ENCODE peak calls at places on chromosome 18, in seven cellular contexts. U is H9, P is mammary epithelial cell, V is upper lobe of right lung, N is ovary, I is fibroblast of villous mesenchyme, Z is nephron progenitor cell. X is an unnamed sample.

GRCh38 chr18:71799016-71799673 is 745.0 kb downstream of the CBLN2 start:
- DNase-seq in U (no peak), P (no peak), V (no peak), N (no peak), I (peak; percentile 10), Z (no peak), X (no peak)

GRCh38 chr18:24051256-24051947 is 36.8 kb downstream of the TTC39C start:
- DNase-seq in U (no peak), P (peak; percentile 40), V (no peak), N (no peak), I (peak; percentile 79), Z (no peak), X (no peak)

GRCh38 chr18:76821356-76821874 is 942 bp upstream of the ZNF236 start:
- DNase-seq in U (no peak), P (no peak), V (no peak), N (no peak), I (no peak), Z (no peak), X (peak; percentile 34)

GRCh38 chr18:36775396-36775795 is 53.4 kb downstream of the TPGS2 start:
- DNase-seq in U (no peak), P (peak; percentile 4), V (no peak), N (no peak), I (no peak), Z (no peak), X (no peak)

GRCh38 chr18:26543368-26543767 is 5.0 kb downstream of the KCTD1 start:
- DNase-seq in U (no peak), P (no peak), V (no peak), N (no peak), I (no peak), Z (no peak), X (no peak)

GRCh38 chr18:42850174-42850766 is 265.2 kb downstream of the RIT2 start:
- DNase-seq in U (no peak), P (no peak), V (no peak), N (no peak), I (no peak), Z (no peak), X (no peak)

GRCh38 chr18:72700961-72701710 is 157.0 kb upstream of the CBLN2 start:
- DNase-seq in U (no peak), P (peak; percentile 14), V (no peak), N (no peak), I (peak; percentile 14), Z (no peak), X (no peak)

GRCh38 chr18:70322928-70323327 is 34.1 kb downstream of the SOCS6 start:
- DNase-seq in U (no peak), P (peak; percentile 26), V (no peak), N (no peak), I (peak; percentile 61), Z (no peak), X (no peak)

GRCh38 chr18:48412339-48412929 is 3.3 kb upstream of the ZBTB7C start:
- DNase-seq in U (peak; percentile 55), P (no peak), V (no peak), N (no peak), I (peak; percentile 26), Z (peak; percentile 44), X (no peak)

GRCh38 chr18:12327510-12328178 is 19.6 kb downstream of the TUBB6 start:
- DNase-seq in U (peak; percentile 93), P (peak; percentile 76), V (peak; percentile 90), N (peak; percentile 76), I (peak; percentile 75), Z (peak; percentile 84), X (peak; percentile 90)

GRCh38 chr18:48847807-48848486 is 102.8 kb downstream of the SMAD7 start:
- DNase-seq in U (no peak), P (no peak), V (no peak), N (no peak), I (no peak), Z (no peak), X (no peak)

GRCh38 chr18:14104906-14105748 is 27.1 kb downstream of the ZNF519 start:
- DNase-seq in U (no peak), P (no peak), V (no peak), N (no peak), I (no peak), Z (no peak), X (no peak)

GRCh38 chr18:37484893-37485834 is 80.4 kb downstream of the CELF4 start:
- DNase-seq in U (peak; percentile 72), P (peak; percentile 29), V (no peak), N (peak; percentile 71), I (no peak), Z (peak; percentile 65), X (no peak)

GRCh38 chr18:46416706-46417638 is 240.0 kb downstream of the LOXHD1 start:
- DNase-seq in U (peak; percentile 51), P (no peak), V (no peak), N (no peak), I (no peak), Z (no peak), X (no peak)

GRCh38 chr18:23934863-23935262 is 79.7 kb upstream of the TTC39C start:
- DNase-seq in U (no peak), P (no peak), V (no peak), N (no peak), I (no peak), Z (no peak), X (no peak)

GRCh38 chr18:10015941-10016819 is 102.4 kb downstream of the VAPA start:
- DNase-seq in U (no peak), P (peak; percentile 54), V (no peak), N (no peak), I (peak; percentile 100), Z (no peak), X (no peak)

GRCh38 chr18:55477537-55478300 is 110.3 kb downstream of the TCF4 start:
- DNase-seq in U (no peak), P (peak; percentile 65), V (no peak), N (no peak), I (peak; percentile 82), Z (no peak), X (no peak)

GRCh38 chr18:67260841-67261240 is 255.7 kb downstream of the DSEL start:
- DNase-seq in U (no peak), P (no peak), V (no peak), N (no peak), I (no peak), Z (no peak), X (no peak)

GRCh38 chr18:25425030-25425429 is 73.1 kb upstream of the ZNF521 start:
- DNase-seq in U (no peak), P (no peak), V (no peak), N (no peak), I (no peak), Z (no peak), X (no peak)

GRCh38 chr18:48607049-48607984 is 68.5 kb downstream of the CTIF start:
- DNase-seq in U (no peak), P (peak; percentile 52), V (no peak), N (peak; percentile 84), I (peak; percentile 86), Z (no peak), X (peak; percentile 89)

GRCh38 chr18:49446481-49446880 is 14.0 kb downstream of the DYM start:
- DNase-seq in U (no peak), P (no peak), V (no peak), N (no peak), I (no peak), Z (no peak), X (no peak)

DNA sequence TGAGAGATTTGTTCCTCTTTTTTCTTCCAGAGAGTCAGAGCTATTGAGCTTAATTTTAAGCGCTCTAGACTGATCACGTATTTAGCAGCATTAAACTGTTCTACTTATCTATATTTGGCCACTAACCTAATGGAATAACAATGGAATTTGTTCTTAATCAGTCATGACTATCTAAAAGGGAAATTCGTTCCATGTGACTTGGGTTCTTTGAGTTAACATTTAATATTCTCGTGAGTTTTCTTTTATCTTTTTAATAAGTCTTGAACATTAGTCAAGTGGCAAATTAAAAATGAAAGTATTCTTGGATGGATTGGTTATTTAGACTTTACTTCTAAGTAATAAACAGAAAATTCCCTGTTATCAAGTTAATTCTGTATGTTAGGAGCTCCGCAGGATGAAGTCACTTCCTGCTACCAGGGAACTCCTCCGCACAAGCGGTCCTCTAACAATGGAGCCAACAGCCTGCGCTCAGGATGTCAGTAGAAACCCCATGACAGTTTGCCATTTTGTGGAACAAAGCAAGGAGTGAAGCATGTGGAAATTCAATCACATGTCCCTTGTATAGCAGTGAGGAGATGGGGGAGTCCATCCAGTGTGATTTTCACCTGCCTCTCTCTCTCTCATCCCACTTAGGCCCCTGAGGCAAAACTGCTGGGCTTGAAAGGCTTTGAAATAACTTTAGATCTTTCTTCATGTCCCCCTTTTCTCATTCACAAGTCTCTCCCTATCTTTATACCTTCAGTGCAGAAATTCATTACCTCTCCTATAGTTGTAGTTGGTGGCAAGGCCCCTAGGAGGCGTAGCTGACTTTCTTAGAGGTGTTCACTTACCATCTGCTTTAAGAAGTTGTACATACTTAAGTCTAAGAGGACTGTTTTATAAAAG is 138.1 kb downstream of the WDR7 start:
- DNase-seq in U (peak; percentile 59), P (peak; percentile 14), V (no peak), N (no peak), I (peak; percentile 21), Z (peak; percentile 41), X (no peak)
- TF ChIP-seq CTCF in U (peak; percentile 84), P (peak; percentile 65), V (peak; percentile 37), N (no peak), I (peak; percentile 71), Z (peak; percentile 66), X (peak; percentile 58)

DNA sequence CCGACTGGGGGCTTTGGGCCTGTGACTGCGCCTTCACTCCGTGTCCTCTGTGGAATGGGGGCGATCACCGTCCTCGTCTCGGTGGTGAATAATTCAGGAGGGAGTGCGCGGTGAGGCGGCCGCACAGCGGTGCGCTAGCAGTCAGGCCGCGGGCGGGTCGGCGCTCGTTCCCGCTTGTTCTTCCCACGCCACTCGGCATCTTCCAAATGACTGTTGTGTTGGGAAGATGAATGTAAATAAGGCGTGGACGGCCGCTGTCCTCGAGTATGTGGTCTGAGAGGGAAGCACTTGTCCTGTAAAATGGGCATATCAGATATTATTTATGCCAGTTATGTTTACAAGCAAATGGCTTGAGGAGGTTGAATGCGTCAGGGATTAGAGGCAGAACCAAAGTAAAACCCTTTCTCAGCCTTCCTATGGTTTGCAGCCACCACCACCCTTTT is 607 bp upstream of the VPS4B start:
- DNase-seq in U (no peak), P (no peak), V (no peak), N (no peak), I (no peak), Z (no peak), X (peak; percentile 86)
- TF ChIP-seq CTCF in U (peak; percentile 22), P (no peak), V (no peak), N (no peak), I (no peak), Z (no peak), X (peak; percentile 26)

GRCh38 chr18:45320724-45321123 is 294.6 kb upstream of the SLC14A2 start:
- DNase-seq in U (no peak), P (no peak), V (no peak), N (no peak), I (peak; percentile 30), Z (no peak), X (no peak)
- TF ChIP-seq CTCF in U (no peak), P (no peak), V (no peak), N (no peak), I (no peak), Z (no peak), X (no peak)

DNA sequence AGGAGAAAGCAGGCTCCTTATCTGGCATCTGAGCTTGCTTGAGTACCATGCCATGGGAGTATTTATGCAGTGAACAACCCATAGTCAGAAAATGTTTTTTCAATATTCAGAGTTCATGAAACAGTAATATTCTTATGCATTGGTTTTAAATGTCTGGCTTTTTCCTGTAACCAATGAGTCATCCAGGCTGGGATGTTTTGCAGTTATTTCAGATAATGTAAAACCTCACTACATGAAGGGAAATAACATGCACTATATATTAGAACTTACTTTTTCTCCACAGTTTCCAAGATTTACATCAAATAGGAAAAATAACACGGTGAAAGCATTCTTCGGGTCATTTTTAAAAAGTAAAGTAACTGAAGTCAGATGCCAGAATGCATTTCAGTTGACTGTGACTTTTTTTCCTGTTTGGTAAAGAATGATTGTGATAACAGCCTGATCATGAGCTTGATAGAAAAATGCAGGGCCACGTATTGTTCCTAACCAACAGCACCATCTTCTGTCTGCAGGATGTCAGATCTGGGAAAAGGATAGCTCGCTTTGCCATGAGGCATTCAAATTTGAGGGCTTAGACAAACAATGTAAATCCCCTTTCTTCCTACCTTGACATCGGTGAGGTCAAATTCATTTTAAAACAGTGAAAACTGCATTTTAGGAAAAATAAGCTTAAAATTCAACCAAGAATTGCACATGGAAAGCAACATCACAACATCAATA is 152.8 kb downstream of the DSC3 start:
- DNase-seq in U (peak; percentile 41), P (peak; percentile 16), V (no peak), N (no peak), I (no peak), Z (peak; percentile 4), X (no peak)
- TF ChIP-seq CTCF in U (peak; percentile 78), P (peak; percentile 54), V (peak; percentile 40), N (no peak), I (no peak), Z (peak; percentile 59), X (peak; percentile 62)